ENCODE peak calls at places on chromosomes 5 and 9, in four cellular contexts. V, R, N and B are unnamed samples.

GRCh38 chr9:110714314-110714713 is 45.7 kb downstream of the MUSK start:
- DNase-seq in R (no peak), V (no peak), N (peak), B (no peak)

GRCh38 chr9:97806721-97807120 is 46.3 kb upstream of the FOXE1 start:
- DNase-seq in N (no peak), R (no peak), V (no peak), B (no peak)

GRCh38 chr9:74630228-74630627 is 133.1 kb downstream of the RORB start:
- DNase-seq in R (no peak), N (no peak), V (no peak), B (no peak)

GRCh38 chr5:75961814-75962213 is 121.4 kb upstream of the SV2C start:
- DNase-seq in N (no peak), R (no peak), V (no peak), B (no peak)

GRCh38 chr5:124302504-124302903 is 443.9 kb downstream of the ZNF608 start:
- DNase-seq in V (no peak), N (peak), R (no peak), B (no peak)

GRCh38 chr9:94783928-94784327 is 57.4 kb downstream of the AOPEP start:
- DNase-seq in V (no peak), R (no peak), N (no peak), B (no peak)

GRCh38 chr5:11012295-11012694 is 251.3 kb upstream of the DAP start:
- DNase-seq in N (no peak), R (no peak), V (no peak), B (no peak)

GRCh38 chr9:36151306-36152210 is 15.0 kb downstream of the GLIPR2 start:
- DNase-seq in V (no peak), N (peak), R (no peak), B (peak)

GRCh38 chr9:104586496-104587180 is 12.6 kb downstream of the OR13C5 start:
- DNase-seq in N (no peak), R (no peak), V (no peak), B (no peak)

GRCh38 chr9:8156336-8156735 is 356.8 kb upstream of the DMAC1 start:
- DNase-seq in N (no peak), R (no peak), V (no peak), B (no peak)

GRCh38 chr5:40365357-40366330 is 314.1 kb upstream of the PTGER4 start:
- DNase-seq in R (no peak), V (no peak), N (no peak), B (no peak)

GRCh38 chr5:73948289-73948688 is 322.3 kb downstream of the ARHGEF28 start:
- DNase-seq in N (no peak), V (no peak), R (no peak), B (no peak)

GRCh38 chr9:121577201-121577600 is 74.2 kb upstream of the DAB2IP start:
- DNase-seq in N (no peak), R (peak), V (no peak), B (no peak)

GRCh38 chr5:80275347-80275746 is 19.5 kb upstream of the SERINC5 start:
- DNase-seq in V (peak), R (no peak), N (peak), B (no peak)

GRCh38 chr5:138900281-138900965 is 25.3 kb upstream of the LRRTM2 start:
- DNase-seq in V (no peak), R (no peak), N (peak), B (no peak)

GRCh38 chr9:34374905-34375552 is 1.7 kb downstream of the MYORG start:
- DNase-seq in V (peak), N (no peak), R (no peak), B (no peak)

GRCh38 chr9:80793706-80794105 is 895.6 kb downstream of the TLE1 start:
- DNase-seq in V (no peak), R (no peak), N (no peak), B (no peak)

GRCh38 chr9:93225417-93225816 is 41.5 kb downstream of the WNK2 start:
- DNase-seq in V (no peak), R (no peak), N (no peak), B (no peak)

GRCh38 chr5:147690595-147690994 is 91.9 kb downstream of the JAKMIP2 start:
- DNase-seq in N (peak), R (no peak), V (peak), B (no peak)

GRCh38 chr9:88596376-88596775 is 61.4 kb downstream of the NXNL2 start:
- DNase-seq in V (no peak), N (no peak), R (no peak), B (no peak)

GRCh38 chr5:31113101-31113500 is 80.4 kb upstream of the CDH6 start:
- DNase-seq in R (no peak), N (peak), V (no peak), B (no peak)

GRCh38 chr5:168681556-168682183 is 102.5 kb upstream of the PANK3 start:
- DNase-seq in N (peak), R (no peak), V (peak), B (no peak)

GRCh38 chr9:88593537-88594185 is 58.7 kb downstream of the NXNL2 start:
- DNase-seq in R (no peak), N (peak), V (peak), B (peak)

GRCh38 chr5:164052536-164053090 is 547.2 kb downstream of the MAT2B start:
- DNase-seq in V (no peak), R (no peak), N (peak), B (no peak)

GRCh38 chr9:125632321-125633115 is 74.5 kb downstream of the MAPKAP1 start:
- DNase-seq in N (peak), V (peak), R (no peak), B (peak)

GRCh38 chr5:104513621-104514020 is 951.0 kb upstream of the NUDT12 start:
- DNase-seq in R (no peak), N (no peak), V (no peak), B (no peak)

GRCh38 chr5:36552626-36553393 is 53.6 kb upstream of the SLC1A3 start:
- DNase-seq in R (no peak), N (peak), V (no peak), B (no peak)

GRCh38 chr9:134474058-134474370 is 147.8 kb downstream of the RXRA start:
- DNase-seq in N (peak), V (no peak), R (peak), B (no peak)

GRCh38 chr5:72041643-72042042 is 65.6 kb upstream of the MAP1B start:
- DNase-seq in N (no peak), V (no peak), R (no peak), B (no peak)

GRCh38 chr9:105187781-105188180 is 56.7 kb upstream of the SLC44A1 start:
- DNase-seq in N (peak), V (peak), R (no peak), B (no peak)

GRCh38 chr9:130239741-130240241 is 25.8 kb upstream of the HMCN2 start:
- DNase-seq in N (peak), V (no peak), R (no peak), B (peak)

GRCh38 chr9:131259432-131259885 is 16.9 kb downstream of the FAM78A start:
- DNase-seq in V (no peak), R (peak), N (no peak), B (no peak)
- TF ChIP-seq CTCF in V (no peak), R (no peak), N (no peak), B (no peak)

DNA sequence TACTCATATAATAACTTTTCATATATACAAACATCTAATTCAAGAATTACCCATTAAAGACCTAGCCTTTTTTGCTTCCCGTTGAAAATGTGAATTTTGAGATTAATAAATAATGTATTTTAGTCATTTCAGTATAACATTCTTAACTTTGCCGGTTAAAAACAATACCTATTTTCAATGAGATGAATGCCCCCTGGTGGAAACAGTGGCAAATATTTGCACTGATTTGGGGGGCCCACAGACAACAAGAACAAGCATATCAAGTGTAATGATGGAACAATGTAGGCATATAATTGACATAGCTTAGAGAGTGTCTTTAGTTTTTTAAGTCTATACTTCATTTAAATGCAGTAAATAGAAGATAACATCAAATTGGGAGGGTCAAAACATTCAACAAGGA is 111.9 kb downstream of the NTRK2 start:
- DNase-seq in R (no peak), V (peak), N (peak), B (peak)
- TF ChIP-seq CTCF in R (peak), V (peak), N (peak), B (peak)

GRCh38 chr9:128370752-128371621 is at the start of gene URM1:
- DNase-seq in R (peak), N (peak), V (peak), B (peak)
- TF ChIP-seq CTCF in R (no peak), N (no peak), V (peak), B (no peak)

GRCh38 chr9:109441296-109441695 is 56.8 kb downstream of the PTPN3 start:
- DNase-seq in N (no peak), R (no peak), V (peak), B (no peak)
- TF ChIP-seq CTCF in N (peak), R (no peak), V (no peak), B (peak)

DNA sequence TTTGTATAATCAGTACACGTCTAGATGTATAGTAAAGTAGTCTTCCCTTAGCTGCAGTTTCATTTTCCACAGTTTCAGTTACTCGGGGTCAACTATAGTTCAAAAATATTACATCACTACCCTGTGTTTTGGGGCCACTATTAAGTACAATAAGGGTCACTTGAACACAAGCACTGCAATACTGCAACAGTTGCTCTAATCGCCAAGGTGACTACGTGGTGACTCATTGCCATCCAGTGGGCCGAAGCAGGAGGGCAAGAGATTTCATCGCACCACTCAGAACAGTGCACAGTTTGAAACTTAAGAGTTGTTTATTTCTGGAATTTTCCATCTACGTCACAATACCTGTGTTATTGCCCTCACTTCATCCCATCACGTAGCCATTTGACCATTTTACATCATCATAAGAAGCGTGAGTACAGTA is at the start of gene ARL14EPL:
- DNase-seq in N (peak), V (peak), R (no peak), B (peak)
- TF ChIP-seq CTCF in N (peak), V (peak), R (peak), B (peak)

DNA sequence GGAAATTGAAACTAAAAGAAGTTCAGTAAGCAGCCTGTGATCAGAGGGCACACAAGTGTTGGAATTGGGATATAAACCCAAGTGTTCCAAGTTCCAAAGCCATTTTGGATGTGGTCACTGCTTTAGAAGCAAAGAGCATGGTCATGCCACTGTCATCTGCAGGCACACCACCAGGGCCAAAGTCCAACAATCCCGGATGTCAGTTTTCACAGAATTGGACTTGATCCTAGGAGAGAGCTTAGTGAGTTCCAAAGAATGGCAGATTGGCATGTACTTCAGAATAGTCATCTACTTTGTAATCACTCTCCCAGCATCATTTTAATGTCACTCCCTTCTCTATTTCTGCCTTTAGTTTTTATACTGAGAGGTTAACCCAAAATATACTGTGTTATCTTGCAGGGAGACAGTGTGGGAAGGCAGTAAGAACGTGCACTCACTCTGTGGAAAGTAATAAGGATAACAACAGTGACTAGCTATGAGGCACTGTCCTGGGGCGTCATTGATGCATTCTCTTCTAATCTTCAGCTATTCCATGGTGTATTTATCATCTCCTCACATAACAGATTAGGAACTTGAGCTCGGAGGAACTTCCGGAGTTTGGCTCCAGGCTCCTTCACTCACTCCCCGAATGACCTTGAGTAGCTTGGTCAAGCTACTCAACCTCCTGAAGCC is 388.0 kb downstream of the ACTL7B start:
- DNase-seq in R (no peak), V (peak), N (peak), B (no peak)
- TF ChIP-seq CTCF in R (no peak), V (no peak), N (no peak), B (no peak)